ENCODE peak calls at places on chromosomes 16 and 17, in seven cellular contexts. O, Y, A, B, C, X and T are unnamed samples.
A peak's percentile ranks its signal among the peaks of the same experiment; 100 is the strongest.

GRCh38 chr16:26644912-26645543 is 421.7 kb upstream of the C16orf82 start:
- DNase-seq in O (no peak), Y (no peak), A (no peak), B (no peak), C (no peak), X (no peak), T (no peak)

GRCh38 chr17:28662527-28662829 is 473 bp downstream of the SUPT6H start:
- DNase-seq in O (no peak), Y (no peak), A (no peak), B (no peak), C (no peak), X (no peak), T (no peak)

GRCh38 chr17:82060001-82060380 is 5.6 kb downstream of the DUS1L start:
- DNase-seq in O (no peak), Y (no peak), A (no peak), B (no peak), C (no peak), X (no peak), T (no peak)

GRCh38 chr17:61943117-61943516 is 15.3 kb upstream of the INTS2 start:
- DNase-seq in O (no peak), Y (no peak), A (no peak), B (no peak), C (no peak), X (no peak), T (no peak)

GRCh38 chr16:48169896-48170295 is 14.1 kb upstream of the ABCC12 start:
- DNase-seq in O (no peak), Y (no peak), A (no peak), B (no peak), C (no peak), X (no peak), T (no peak)

GRCh38 chr17:31480904-31481782 is 89.7 kb downstream of the RAB11FIP4 start:
- DNase-seq in O (no peak), Y (no peak), A (no peak), B (no peak), C (no peak), X (no peak), T (no peak)

GRCh38 chr17:72458301-72458700 is 337.5 kb downstream of the SOX9 start:
- DNase-seq in O (no peak), Y (no peak), A (no peak), B (no peak), C (no peak), X (no peak), T (no peak)

GRCh38 chr16:5025171-5025632 is 8.5 kb downstream of the NAGPA start:
- DNase-seq in O (no peak), Y (no peak), A (peak; percentile 55), B (no peak), C (no peak), X (peak; percentile 86), T (no peak)

GRCh38 chr17:8470447-8471047 is 34.9 kb downstream of the NDEL1 start:
- DNase-seq in O (no peak), Y (no peak), A (no peak), B (no peak), C (no peak), X (no peak), T (no peak)

GRCh38 chr16:73196670-73197069 is 148.7 kb upstream of the ZFHX3 start:
- DNase-seq in O (peak; percentile 70), Y (peak; percentile 24), A (peak; percentile 62), B (no peak), C (peak; percentile 42), X (peak; percentile 74), T (peak; percentile 36)

GRCh38 chr17:81514735-81515529 is 2.3 kb upstream of the ACTG1 start:
- DNase-seq in O (peak; percentile 73), Y (no peak), A (peak; percentile 31), B (no peak), C (peak; percentile 90), X (peak; percentile 88), T (no peak)

GRCh38 chr16:84489141-84489540 is 15.3 kb downstream of the MEAK7 start:
- DNase-seq in O (no peak), Y (no peak), A (no peak), B (no peak), C (no peak), X (peak; percentile 26), T (no peak)

GRCh38 chr17:72162569-72162968 is 41.7 kb downstream of the SOX9 start:
- DNase-seq in O (no peak), Y (no peak), A (no peak), B (no peak), C (no peak), X (no peak), T (no peak)

GRCh38 chr17:12320286-12320685 is 299.6 kb downstream of the MAP2K4 start:
- DNase-seq in O (no peak), Y (no peak), A (no peak), B (no peak), C (no peak), X (no peak), T (no peak)

GRCh38 chr16:69073181-69073669 is 32.2 kb upstream of the HAS3 start:
- DNase-seq in O (peak; percentile 38), Y (no peak), A (no peak), B (no peak), C (no peak), X (no peak), T (no peak)

GRCh38 chr17:9668532-9668931 is 23.2 kb downstream of the USP43 start:
- DNase-seq in O (no peak), Y (no peak), A (no peak), B (no peak), C (no peak), X (no peak), T (no peak)

GRCh38 chr16:85303354-85303883 is 191.1 kb upstream of the CIBAR2 start:
- DNase-seq in O (peak; percentile 28), Y (no peak), A (peak; percentile 93), B (peak; percentile 80), C (peak; percentile 81), X (peak; percentile 95), T (peak; percentile 88)

GRCh38 chr16:69863882-69864281 is 87.3 kb upstream of the CLEC18A start:
- DNase-seq in O (no peak), Y (no peak), A (no peak), B (no peak), C (no peak), X (no peak), T (no peak)

GRCh38 chr16:11833951-11834695 is 17.2 kb downstream of the RSL1D1 start:
- DNase-seq in O (peak; percentile 84), Y (no peak), A (no peak), B (no peak), C (no peak), X (no peak), T (no peak)

DNA sequence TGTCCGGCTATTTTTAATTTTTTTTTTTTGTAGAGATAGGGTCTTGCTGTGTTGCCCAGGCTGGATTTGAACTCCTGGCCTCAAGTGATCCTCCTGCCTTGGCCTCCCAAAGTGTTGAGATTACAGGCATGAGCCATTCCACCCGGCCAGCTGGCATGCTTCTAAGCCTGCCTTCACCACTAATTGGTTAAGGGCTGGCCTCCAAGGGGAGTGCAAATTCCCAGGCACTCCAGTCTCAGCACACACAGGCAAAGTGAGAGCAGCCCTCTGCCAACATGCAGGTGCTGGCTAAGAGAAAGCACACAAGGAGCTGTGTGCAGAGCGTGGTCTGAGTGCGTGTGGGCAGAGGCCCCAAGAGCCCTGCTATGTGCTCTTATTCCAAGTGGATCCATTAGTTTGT is 149.8 kb upstream of the HS3ST2 start:
- DNase-seq in O (no peak), Y (no peak), A (no peak), B (no peak), C (no peak), X (no peak), T (no peak)
- TF ChIP-seq TAF1 in O (no peak), Y (no peak), A (no peak), B (no peak), C (no peak), X (no peak), T (no peak)

DNA sequence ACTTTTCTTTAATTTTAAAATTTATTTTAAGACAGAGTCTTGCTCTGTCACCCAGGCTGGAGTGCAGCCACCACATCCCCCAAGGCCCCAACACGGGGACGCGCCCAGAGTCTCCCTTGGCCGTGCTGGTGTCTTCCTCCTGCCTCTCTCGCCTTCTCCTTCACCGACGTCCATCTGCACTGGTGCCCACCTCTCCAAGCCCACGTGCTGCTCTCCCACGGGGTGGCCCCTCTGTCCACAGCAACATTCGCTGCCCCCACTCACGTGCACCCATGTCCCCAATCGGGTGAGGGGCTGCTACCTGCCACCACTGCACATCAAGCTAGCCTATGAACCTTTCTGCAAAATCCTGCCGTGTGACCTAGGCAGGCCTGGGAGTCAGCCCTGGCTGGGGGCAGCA is 3.1 kb downstream of the TMEM204 start:
- DNase-seq in O (no peak), Y (no peak), A (no peak), B (no peak), C (no peak), X (no peak), T (no peak)
- TF ChIP-seq TAF1 in O (no peak), Y (no peak), A (no peak), B (no peak), C (no peak), X (no peak), T (no peak)

GRCh38 chr17:57444632-57445031 is 188.3 kb downstream of the MSI2 start:
- DNase-seq in O (no peak), Y (no peak), A (no peak), B (no peak), C (no peak), X (no peak), T (no peak)
- TF ChIP-seq TAF1 in O (no peak), Y (no peak), A (no peak), B (no peak), C (no peak), X (no peak), T (no peak)

GRCh38 chr17:77356690-77357201 is 216.0 kb downstream of the SEC14L1 start:
- DNase-seq in O (no peak), Y (no peak), A (no peak), B (no peak), C (no peak), X (no peak), T (no peak)
- TF ChIP-seq TAF1 in O (no peak), Y (no peak), A (no peak), B (no peak), C (no peak), X (no peak), T (no peak)

GRCh38 chr16:50960517-50961202 is 190.4 kb downstream of the SALL1 start:
- DNase-seq in O (no peak), Y (no peak), A (no peak), B (no peak), C (no peak), X (no peak), T (no peak)
- TF ChIP-seq TAF1 in O (no peak), Y (no peak), A (no peak), B (no peak), C (no peak), X (no peak), T (no peak)

GRCh38 chr17:63842540-63843386 is at the start of gene SMARCD2:
- DNase-seq in O (peak; percentile 99), Y (peak; percentile 90), A (peak; percentile 97), B (peak; percentile 89), C (peak; percentile 100), X (peak; percentile 97), T (peak; percentile 87)
- TF ChIP-seq TAF1 in O (peak; percentile 88), Y (peak; percentile 89), A (peak; percentile 72), B (peak; percentile 80), C (peak; percentile 95), X (peak; percentile 89), T (peak; percentile 68)

DNA sequence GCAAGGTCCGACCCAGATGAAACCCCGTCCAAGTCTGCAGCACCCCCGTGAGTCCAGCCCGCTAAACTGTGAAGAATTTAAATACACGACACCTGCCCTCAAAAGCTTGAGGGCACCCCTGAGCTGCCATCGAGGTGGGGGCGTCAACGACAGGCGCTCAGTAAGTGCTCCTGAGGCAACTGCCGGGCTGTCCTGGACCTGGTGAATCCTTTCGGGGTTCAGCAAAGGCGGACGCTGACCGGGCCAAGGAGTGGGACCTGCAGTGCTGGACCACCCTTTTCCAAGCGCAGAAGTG is 512 bp upstream of the ENDOV start:
- DNase-seq in O (peak; percentile 20), Y (no peak), A (peak; percentile 26), B (no peak), C (no peak), X (no peak), T (no peak)
- TF ChIP-seq TAF1 in O (no peak), Y (no peak), A (no peak), B (no peak), C (no peak), X (no peak), T (no peak)